ENCODE peak calls at places on chromosome 16, in ten cellular contexts. X is RWPE2, A is transverse colon, N is AG10803, C is choroid plexus epithelial cell, G is mammary epithelial cell, M is fibroblast of pulmonary artery, Q is colonic mucosa, W is kidney epithelial cell, U is A549. Z is an unnamed sample.

GRCh38 chr16:6846452-6846851 is 486.2 kb upstream of the RBFOX1 start:
- DNase-seq in X (no peak), A (peak; percentile 7), N (no peak), C (no peak), G (no peak), M (no peak), Q (peak; percentile 42), W (no peak), U (no peak), Z (no peak)

GRCh38 chr16:20866161-20866772 is 33.9 kb downstream of the DCUN1D3 start:
- DNase-seq in X (peak; percentile 89), A (peak; percentile 17), N (peak; percentile 86), C (peak; percentile 73), G (peak; percentile 88), M (peak; percentile 85), Q (peak; percentile 30), W (peak; percentile 52), U (peak; percentile 76), Z (peak; percentile 80)

GRCh38 chr16:73053379-73054130 is 5.6 kb upstream of the ZFHX3 start:
- DNase-seq in X (peak; percentile 84), A (no peak), N (no peak), C (peak; percentile 78), G (peak; percentile 32), M (peak; percentile 79), Q (no peak), W (no peak), U (peak; percentile 78), Z (peak; percentile 69)

GRCh38 chr16:68420366-68420765 is 27.9 kb downstream of the SMPD3 start:
- DNase-seq in X (no peak), A (no peak), N (no peak), C (no peak), G (no peak), M (no peak), Q (no peak), W (no peak), U (no peak), Z (no peak)

GRCh38 chr16:13919330-13919682 is 648 bp upstream of the ERCC4 start:
- DNase-seq in X (no peak), A (no peak), N (peak; percentile 35), C (peak; percentile 64), G (peak; percentile 45), M (peak; percentile 70), Q (peak; percentile 23), W (no peak), U (peak; percentile 40), Z (peak; percentile 55)

GRCh38 chr16:87538594-87538993 is 45.8 kb upstream of the ZCCHC14 start:
- DNase-seq in X (no peak), A (no peak), N (peak; percentile 83), C (peak; percentile 95), G (no peak), M (no peak), Q (no peak), W (no peak), U (no peak), Z (peak; percentile 91)

GRCh38 chr16:81261049-81261648 is 22.7 kb downstream of the BCO1 start:
- DNase-seq in X (no peak), A (no peak), N (peak; percentile 2), C (peak; percentile 46), G (no peak), M (peak; percentile 31), Q (no peak), W (no peak), U (peak; percentile 52), Z (no peak)

GRCh38 chr16:1054660-1055556 is 17.6 kb upstream of the SSTR5 start:
- DNase-seq in X (no peak), A (peak; percentile 51), N (peak; percentile 37), C (peak; percentile 70), G (peak; percentile 16), M (peak; percentile 60), Q (peak; percentile 49), W (peak; percentile 4), U (peak; percentile 77), Z (peak; percentile 27)

DNA sequence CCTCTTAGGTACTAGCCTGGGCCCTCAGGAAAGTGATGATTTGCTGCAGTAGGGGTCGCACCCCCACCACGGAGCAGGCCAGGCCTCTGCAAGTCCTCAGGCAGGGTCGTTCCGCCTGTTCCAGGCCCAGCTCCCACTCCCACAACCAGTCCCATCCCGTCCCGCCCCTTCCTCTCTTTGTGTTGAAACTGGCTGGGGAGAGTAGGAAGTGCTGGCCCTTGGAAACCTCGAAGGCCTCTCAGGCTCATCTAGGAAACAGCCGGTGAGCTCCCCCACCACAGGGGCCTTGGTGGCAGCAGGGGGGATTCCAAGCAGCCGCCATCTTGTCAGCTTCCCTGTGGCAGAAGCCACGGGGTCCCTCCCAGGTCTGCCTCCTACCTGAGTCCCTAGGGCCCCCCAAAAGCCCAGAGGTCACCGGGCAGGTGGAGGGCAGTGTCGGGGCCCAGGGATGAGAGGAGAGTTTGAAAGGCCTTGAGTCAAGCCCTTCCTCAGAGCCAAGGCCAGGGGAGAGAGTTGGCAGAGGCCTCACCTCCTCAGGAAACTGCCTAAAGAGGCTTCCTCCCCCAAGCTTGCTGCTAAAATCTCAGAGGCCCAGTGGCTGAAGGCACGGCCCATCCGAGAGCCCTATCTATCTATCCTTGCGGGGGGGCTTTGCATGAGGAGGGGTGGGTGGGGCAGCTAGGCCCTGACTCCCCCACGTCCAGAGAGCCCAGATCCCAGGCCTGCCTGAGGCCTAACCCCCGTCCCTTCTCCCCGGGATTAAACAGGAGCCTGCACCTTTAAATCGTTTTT is 22.2 kb downstream of the MMP15 start:
- DNase-seq in X (no peak), A (no peak), N (no peak), C (no peak), G (no peak), M (peak; percentile 3), Q (no peak), W (no peak), U (no peak), Z (no peak)
- TF ChIP-seq CTCF in X (no peak), A (no peak), N (no peak), C (no peak), G (no peak), M (no peak), Q (no peak), W (no peak), U (no peak), Z (no peak)

GRCh38 chr16:67169011-67169451 is 1.3 kb upstream of the NOL3 start:
- DNase-seq in X (no peak), A (no peak), N (no peak), C (no peak), G (no peak), M (no peak), Q (peak; percentile 28), W (no peak), U (no peak), Z (no peak)
- H3K4me3 ChIP-seq in X (no peak overlapping the region), A (no peak overlapping the region), N (no peak overlapping the region), C (no peak overlapping the region), G (no peak overlapping the region), M (no peak overlapping the region), Q (no peak overlapping the region), W (no peak overlapping the region), U (no peak overlapping the region), Z (no peak overlapping the region)

GRCh38 chr16:63457869-63458268 is 1421.6 kb upstream of the CDH8 start:
- DNase-seq in X (no peak), A (no peak), N (no peak), C (no peak), G (no peak), M (no peak), Q (no peak), W (no peak), U (no peak), Z (no peak)

GRCh38 chr16:63458842-63459241 is 1422.6 kb upstream of the CDH8 start:
- DNase-seq in X (no peak), A (no peak), N (no peak), C (no peak), G (no peak), M (no peak), Q (no peak), W (no peak), U (no peak), Z (no peak)

DNA sequence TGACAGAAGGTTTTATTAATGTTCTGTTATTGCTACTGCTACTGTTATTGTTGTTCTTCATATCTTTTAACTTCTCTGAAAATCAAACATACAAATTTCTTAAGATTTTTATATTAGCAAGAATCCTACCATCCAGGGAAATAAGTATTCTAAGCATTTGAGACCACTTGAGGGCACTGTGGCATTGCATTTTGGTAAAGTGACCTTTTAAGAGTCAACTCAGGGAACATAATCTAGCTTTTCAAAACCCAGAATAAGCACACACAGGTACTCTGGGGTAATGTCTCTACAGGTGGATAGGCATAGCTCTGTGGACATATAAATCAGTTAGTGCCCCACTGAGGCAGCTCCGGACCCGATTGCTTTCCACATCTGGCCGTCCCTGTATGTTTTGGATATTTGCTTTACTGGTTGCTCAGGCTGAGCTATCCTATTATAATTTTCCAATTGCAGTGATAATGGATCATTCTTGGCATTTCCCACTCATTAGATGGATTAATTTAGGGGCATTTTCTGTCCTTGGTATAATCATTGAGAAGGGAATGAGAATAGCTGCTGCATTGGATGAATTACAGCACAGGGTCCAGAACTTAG is 1425.1 kb upstream of the CDH8 start:
- DNase-seq in X (no peak), A (no peak), N (peak; percentile 42), C (peak; percentile 62), G (peak; percentile 1), M (peak; percentile 81), Q (peak; percentile 18), W (peak; percentile 7), U (no peak), Z (peak; percentile 56)
- TF ChIP-seq CTCF in X (peak; percentile 56), A (no peak), N (peak; percentile 63), C (peak; percentile 47), G (peak; percentile 36), M (peak; percentile 57), Q (no peak), W (peak; percentile 38), U (peak; percentile 40), Z (peak; percentile 38)

GRCh38 chr16:12239226-12239625 is 262.7 kb downstream of the SNX29 start:
- DNase-seq in X (no peak), A (no peak), N (no peak), C (no peak), G (no peak), M (no peak), Q (no peak), W (no peak), U (no peak), Z (no peak)

GRCh38 chr16:12239953-12240485 is 263.5 kb downstream of the SNX29 start:
- DNase-seq in X (no peak), A (no peak), N (peak; percentile 74), C (peak; percentile 66), G (peak; percentile 5), M (peak; percentile 72), Q (no peak), W (no peak), U (no peak), Z (peak; percentile 49)

GRCh38 chr16:12235110-12235509 is 258.6 kb downstream of the SNX29 start:
- DNase-seq in X (no peak), A (no peak), N (no peak), C (no peak), G (no peak), M (no peak), Q (no peak), W (no peak), U (no peak), Z (no peak)

GRCh38 chr16:12236491-12237030 is 260.0 kb downstream of the SNX29 start:
- DNase-seq in X (no peak), A (no peak), N (no peak), C (no peak), G (no peak), M (no peak), Q (no peak), W (peak; percentile 49), U (no peak), Z (no peak)

DNA sequence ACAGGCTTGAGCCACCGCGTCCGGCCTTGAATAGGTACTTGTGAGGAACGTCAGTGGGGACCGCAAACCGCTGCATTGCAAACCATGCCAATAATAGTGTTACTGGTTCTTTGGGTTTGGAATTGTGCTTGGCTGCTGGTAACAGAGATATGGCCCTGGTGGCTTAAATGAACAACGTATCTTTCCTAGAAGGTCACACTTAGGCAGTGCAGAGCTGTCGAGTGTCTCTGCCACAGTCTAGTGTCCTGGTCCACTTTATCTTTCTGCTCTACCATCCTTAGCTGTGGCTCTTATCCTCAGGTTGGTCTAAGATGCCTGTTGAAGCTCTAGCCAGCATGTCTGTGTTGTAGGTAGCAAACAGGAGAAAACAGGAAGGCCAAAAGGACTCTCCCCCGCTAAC is 262.1 kb downstream of the SNX29 start:
- DNase-seq in X (no peak), A (no peak), N (no peak), C (no peak), G (no peak), M (no peak), Q (no peak), W (no peak), U (no peak), Z (no peak)
- H3K4me3 ChIP-seq in X (no peak overlapping the region), A (no peak overlapping the region), N (no peak overlapping the region), C (no peak overlapping the region), G (no peak overlapping the region), M (no peak overlapping the region), Q (no peak overlapping the region), W (no peak overlapping the region), U (no peak overlapping the region), Z (no peak overlapping the region)

Z was measured in astrocyte of the spinal cord.